ENCODE peak calls at places on chromosomes 1 and 21, in eight cellular contexts. E, O, Q, N, R, D, P and C are unnamed samples. For H3K4me1, the result is how much of the 10 kb centered on the place peaks cover.

GRCh38 chr1:226443439-226443838 is 35.5 kb upstream of the PARP1 start:
- DNase-seq in E (no peak), O (no peak), Q (no peak), N (no peak), R (no peak), D (no peak), P (no peak), C (no peak)

GRCh38 chr21:28699186-28699585 is 293.5 kb downstream of the LTN1 start:
- DNase-seq in E (no peak), O (no peak), Q (peak), N (no peak), R (no peak), D (no peak), P (no peak), C (no peak)

GRCh38 chr1:3172431-3173112 is 103.6 kb downstream of the PRDM16 start:
- DNase-seq in E (no peak), O (no peak), Q (no peak), N (no peak), R (no peak), D (no peak), P (no peak), C (no peak)

GRCh38 chr1:166579835-166580488 is 259.3 kb upstream of the POGK start:
- DNase-seq in E (no peak), O (no peak), Q (no peak), N (no peak), R (no peak), D (no peak), P (no peak), C (no peak)

GRCh38 chr1:243354511-243355153 is 98.8 kb downstream of the SDCCAG8 start:
- DNase-seq in E (no peak), O (no peak), Q (no peak), N (no peak), R (no peak), D (no peak), P (no peak), C (no peak)

GRCh38 chr21:26977741-26978140 is 10.9 kb upstream of the ADAMTS5 start:
- DNase-seq in E (no peak), O (no peak), Q (no peak), N (no peak), R (no peak), D (no peak), P (no peak), C (no peak)

GRCh38 chr1:1947493-1947892 is 28.4 kb upstream of the TMEM52 start:
- DNase-seq in E (no peak), O (no peak), Q (no peak), N (no peak), R (peak), D (no peak), P (no peak), C (no peak)

GRCh38 chr1:230401763-230402294 is 24.3 kb downstream of the PGBD5 start:
- DNase-seq in E (no peak), O (no peak), Q (no peak), N (no peak), R (no peak), D (no peak), P (no peak), C (no peak)

GRCh38 chr1:229984992-229985985 is 81.7 kb upstream of the GALNT2 start:
- DNase-seq in E (no peak), O (no peak), Q (no peak), N (no peak), R (no peak), D (no peak), P (no peak), C (peak)

GRCh38 chr1:176643536-176643935 is 180.6 kb downstream of the PAPPA2 start:
- DNase-seq in E (no peak), O (no peak), Q (no peak), N (no peak), R (no peak), D (no peak), P (no peak), C (no peak)

GRCh38 chr1:155131846-155132245 is 3.8 kb upstream of the SLC50A1 start:
- DNase-seq in E (no peak), O (no peak), Q (no peak), N (no peak), R (no peak), D (no peak), P (no peak), C (no peak)

GRCh38 chr21:32426592-32427051 is 14.1 kb downstream of the EVA1C start:
- DNase-seq in E (no peak), O (no peak), Q (no peak), N (no peak), R (no peak), D (no peak), P (no peak), C (no peak)

GRCh38 chr1:6028042-6028895 is 17.4 kb upstream of the KCNAB2 start:
- DNase-seq in E (peak), O (no peak), Q (no peak), N (no peak), R (peak), D (no peak), P (no peak), C (no peak)

GRCh38 chr1:178094752-178095645 is 1.1 kb downstream of the RASAL2 start:
- DNase-seq in E (no peak), O (no peak), Q (no peak), N (no peak), R (no peak), D (no peak), P (no peak), C (no peak)

GRCh38 chr1:61202854-61203603 is 120.7 kb downstream of the NFIA start:
- DNase-seq in E (no peak), O (no peak), Q (no peak), N (no peak), R (no peak), D (no peak), P (no peak), C (no peak)

GRCh38 chr1:42966688-42967609 is 8.3 kb upstream of the SLC2A1 start:
- DNase-seq in E (peak), O (no peak), Q (peak), N (peak), R (peak), D (peak), P (peak), C (no peak)

GRCh38 chr1:229271448-229272120 is 673 bp downstream of the RAB4A start:
- DNase-seq in E (peak), O (no peak), Q (peak), N (no peak), R (no peak), D (no peak), P (peak), C (no peak)

GRCh38 chr1:194194724-194195123 is 1008.3 kb upstream of the B3GALT2 start:
- DNase-seq in E (no peak), O (no peak), Q (no peak), N (no peak), R (no peak), D (no peak), P (no peak), C (no peak)

GRCh38 chr1:17829579-17829978 is 74.4 kb downstream of the ACTL8 start:
- DNase-seq in E (no peak), O (no peak), Q (no peak), N (no peak), R (no peak), D (no peak), P (no peak), C (no peak)

GRCh38 chr21:21067375-21067774 is 69.2 kb downstream of the NCAM2 start:
- DNase-seq in E (no peak), O (no peak), Q (no peak), N (no peak), R (no peak), D (no peak), P (no peak), C (no peak)

GRCh38 chr1:25541889-25542658 is 1.3 kb upstream of the LDLRAP1 start:
- DNase-seq in E (no peak), O (no peak), Q (no peak), N (no peak), R (no peak), D (peak), P (no peak), C (no peak)

GRCh38 chr1:95118019-95118499 is 904 bp downstream of the TLCD4 start:
- DNase-seq in E (peak), O (no peak), Q (peak), N (no peak), R (no peak), D (peak), P (no peak), C (no peak)

GRCh38 chr21:42314616-42315295 is 453 bp downstream of the TFF3 start:
- DNase-seq in E (peak), O (no peak), Q (no peak), N (no peak), R (no peak), D (no peak), P (no peak), C (no peak)

GRCh38 chr1:185249563-185249962 is 67.5 kb downstream of the IVNS1ABP start:
- DNase-seq in E (no peak), O (no peak), Q (no peak), N (no peak), R (no peak), D (no peak), P (peak), C (no peak)

GRCh38 chr1:48234086-48234485 is 11.6 kb downstream of the SLC5A9 start:
- DNase-seq in E (no peak), O (no peak), Q (no peak), N (no peak), R (no peak), D (no peak), P (no peak), C (no peak)

GRCh38 chr1:178238722-178239510 is 145.0 kb downstream of the RASAL2 start:
- DNase-seq in E (no peak), O (no peak), Q (no peak), N (peak), R (no peak), D (no peak), P (no peak), C (no peak)

GRCh38 chr1:221727146-221728036 is 14.5 kb downstream of the DUSP10 start:
- DNase-seq in E (no peak), O (no peak), Q (no peak), N (no peak), R (no peak), D (no peak), P (no peak), C (peak)
- H3K4me1 ChIP-seq in E (under half), O (under half), Q (under half), N (under half), R (under half), D (under half), P (under half), C (under half)

DNA sequence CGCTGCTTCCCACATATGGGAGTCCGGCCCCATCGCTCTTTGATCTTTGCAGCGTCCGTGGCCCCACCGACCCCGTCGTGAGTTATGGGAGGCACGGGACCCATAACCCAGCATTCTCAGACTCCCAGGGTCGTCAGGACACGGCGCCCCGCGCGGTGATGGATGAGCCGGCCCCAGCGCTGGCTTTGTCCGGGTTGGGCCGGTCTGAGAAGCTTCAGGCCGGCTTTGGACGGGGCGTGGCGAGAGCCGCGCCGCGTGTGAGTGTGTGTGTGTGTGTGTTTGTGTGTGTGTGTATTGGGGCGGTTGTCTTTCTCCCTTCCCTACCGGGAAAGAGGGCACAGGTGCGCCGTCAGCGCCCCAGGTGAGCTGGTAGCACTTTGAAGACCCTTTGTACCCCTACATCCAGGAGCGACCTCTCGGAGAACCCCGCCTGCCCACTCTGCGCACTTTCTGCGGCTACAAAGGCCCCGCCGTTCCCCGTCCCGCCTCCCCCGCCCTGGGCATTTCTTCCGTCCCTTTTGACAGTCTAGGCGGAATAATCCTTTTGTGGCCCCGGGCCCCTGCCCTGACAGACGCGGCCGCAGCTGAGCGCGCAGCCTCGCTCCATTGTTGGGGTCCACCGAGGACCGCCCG is 725 bp upstream of the DRAXIN start:
- DNase-seq in E (no peak), O (no peak), Q (no peak), N (no peak), R (no peak), D (no peak), P (peak), C (no peak)
- TF ChIP-seq POLR2AphosphoS5 in E (no peak), O (no peak), Q (no peak), N (no peak), R (no peak), D (no peak), P (peak), C (no peak)

GRCh38 chr1:116558140-116558549 is 12.7 kb downstream of the CD58 start:
- DNase-seq in E (no peak), O (no peak), Q (no peak), N (no peak), R (no peak), D (no peak), P (no peak), C (no peak)
- H3K4me1 ChIP-seq in E (under half), O (under half), Q (under half), N (under half), R (under half), D (under half), P (under half), C (under half)

GRCh38 chr1:22340873-22341272 is 110.8 kb upstream of the ZBTB40 start:
- DNase-seq in E (no peak), O (no peak), Q (no peak), N (no peak), R (no peak), D (no peak), P (no peak), C (no peak)

GRCh38 chr1:22342734-22343191 is 108.9 kb upstream of the ZBTB40 start:
- DNase-seq in E (no peak), O (no peak), Q (no peak), N (no peak), R (peak), D (no peak), P (no peak), C (no peak)

GRCh38 chr1:22343456-22344426 is 107.9 kb upstream of the ZBTB40 start:
- DNase-seq in E (no peak), O (no peak), Q (no peak), N (no peak), R (peak), D (no peak), P (no peak), C (no peak)

GRCh38 chr1:22340066-22340465 is 111.6 kb upstream of the ZBTB40 start:
- DNase-seq in E (no peak), O (no peak), Q (no peak), N (no peak), R (no peak), D (no peak), P (no peak), C (no peak)

GRCh38 chr1:22341791-22342605 is 109.7 kb upstream of the ZBTB40 start:
- DNase-seq in E (peak), O (no peak), Q (peak), N (no peak), R (peak), D (no peak), P (no peak), C (no peak)
- TF ChIP-seq POLR2AphosphoS5 in E (peak), O (no peak), Q (peak), N (no peak), R (peak), D (no peak), P (no peak), C (no peak)

DNA sequence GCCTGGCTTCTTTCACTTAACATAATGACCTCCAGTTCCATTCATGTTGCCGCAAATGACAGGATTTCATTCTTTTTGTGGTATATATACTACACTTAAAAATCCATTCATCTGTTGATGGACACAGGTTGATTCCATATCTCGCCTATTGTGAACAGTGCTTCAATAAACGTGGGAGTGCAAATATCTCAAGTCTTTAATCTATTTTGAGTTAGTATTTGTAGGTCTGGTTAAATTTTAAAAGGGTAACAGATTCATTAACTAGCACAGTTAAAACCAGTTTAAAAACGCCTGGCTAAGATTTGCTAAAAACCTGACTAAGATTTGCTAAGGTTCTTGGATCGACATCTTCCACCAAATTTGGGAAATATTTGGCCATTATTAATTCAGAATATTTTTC is 45.7 kb downstream of the CRB1 start:
- DNase-seq in E (no peak), O (no peak), Q (no peak), N (no peak), R (no peak), D (no peak), P (no peak), C (no peak)
- H3K4me1 ChIP-seq in E (under half), O (under half), Q (under half), N (under half), R (under half), D (under half), P (under half), C (under half)

DNA sequence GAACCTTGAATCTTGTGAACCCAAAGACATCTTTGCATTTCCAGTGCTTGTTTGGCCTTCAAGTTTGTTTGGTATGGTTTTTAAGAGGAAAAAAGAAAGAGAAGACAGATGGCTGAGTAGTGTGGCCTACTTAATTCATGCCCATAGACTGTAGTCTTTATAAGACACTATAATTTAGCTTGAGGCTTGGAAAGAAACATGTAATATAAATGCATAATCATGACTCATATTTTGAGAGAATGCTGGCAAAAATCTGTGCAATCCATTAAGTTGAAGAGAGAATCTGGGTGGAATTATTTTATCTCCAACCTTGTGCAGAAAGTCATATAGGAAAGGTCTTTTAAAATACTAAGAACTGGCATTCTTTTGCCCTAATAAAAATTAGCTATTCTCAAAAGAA is 179.3 kb downstream of the SIPA1L2 start:
- DNase-seq in E (no peak), O (no peak), Q (no peak), N (no peak), R (no peak), D (no peak), P (no peak), C (no peak)
- TF ChIP-seq POLR2AphosphoS5 in E (no peak), O (no peak), Q (no peak), N (no peak), R (no peak), D (no peak), P (no peak), C (no peak)